ENCODE peak calls at places on chromosomes 11 and 22, in ten cellular contexts. Y is AG08396; N is GM12865; Z is T-cell; F is activated gamma-delta T cell treated with Interleukin-2 at 50 U/mL for 16 hours; V is ACHN; T is skeletal muscle cell; L is naive thymus-derived CD8-positive, alpha-beta T cell; D is mammary epithelial cell; O is NCI-H510A treated with DMSO at 0.1 percent for 48 hours. A is an unnamed sample.

GRCh38 chr11:64181506-64182411 is 4.2 kb upstream of the STIP1 start:
- DNase-seq in T (peak; percentile 80), N (peak; percentile 64), V (peak; percentile 88), D (peak; percentile 66), O (peak; percentile 84), Y (peak; percentile 93), Z (peak; percentile 13), F (peak; percentile 16), L (no peak), A (peak; percentile 93)

GRCh38 chr11:8321876-8322275 is 58.2 kb upstream of the LMO1 start:
- DNase-seq in F (no peak), V (no peak), O (no peak), D (no peak), Y (no peak), T (no peak), N (no peak), Z (no peak), L (no peak), A (no peak)

GRCh38 chr22:47645450-47645914 is 883.0 kb downstream of the TBC1D22A start:
- DNase-seq in D (no peak), Z (no peak), L (no peak), T (no peak), N (no peak), O (no peak), Y (no peak), F (no peak), V (no peak), A (peak; percentile 43)

GRCh38 chr11:114271316-114271715 is 24.9 kb upstream of the NNMT start:
- DNase-seq in L (no peak), T (no peak), N (no peak), V (no peak), D (no peak), Y (no peak), Z (no peak), O (no peak), F (no peak), A (no peak)

GRCh38 chr11:18012906-18013781 is at the start of gene SERGEF:
- DNase-seq in O (peak; percentile 76), F (peak; percentile 92), L (peak; percentile 82), Y (peak; percentile 96), V (peak; percentile 91), T (peak; percentile 36), Z (peak; percentile 90), D (peak; percentile 93), N (peak; percentile 97), A (peak; percentile 87)

GRCh38 chr11:34205326-34206035 is 100.1 kb downstream of the NAT10 start:
- DNase-seq in L (no peak), D (no peak), F (no peak), N (no peak), O (no peak), T (no peak), V (no peak), Y (no peak), Z (no peak), A (peak; percentile 22)

GRCh38 chr11:4191031-4191571 is 96.5 kb downstream of the RRM1 start:
- DNase-seq in N (no peak), D (no peak), V (no peak), O (no peak), T (no peak), L (no peak), Y (no peak), F (no peak), Z (no peak), A (no peak)

GRCh38 chr11:104918113-104918824 is 20.0 kb upstream of the CASP12 start:
- DNase-seq in O (no peak), Y (peak; percentile 39), D (peak; percentile 11), V (peak; percentile 7), L (no peak), Z (no peak), N (no peak), T (peak; percentile 42), F (no peak), A (peak; percentile 86)

GRCh38 chr11:120129570-120129969 is 8.3 kb downstream of the TRIM29 start:
- DNase-seq in L (no peak), F (no peak), T (no peak), O (no peak), N (no peak), D (no peak), V (no peak), Y (no peak), Z (no peak), A (no peak)

GRCh38 chr22:38454361-38455062 is 487 bp downstream of the KCNJ4 start:
- DNase-seq in D (no peak), L (peak; percentile 28), F (peak; percentile 23), V (no peak), T (no peak), Z (no peak), O (no peak), Y (no peak), N (peak; percentile 68), A (no peak)

GRCh38 chr11:119823077-119823476 is 94.1 kb upstream of the NECTIN1 start:
- DNase-seq in Z (no peak), D (no peak), O (no peak), F (no peak), N (no peak), Y (no peak), V (no peak), T (no peak), L (no peak), A (no peak)

GRCh38 chr22:18954941-18955571 is 19.0 kb upstream of the PRODH start:
- DNase-seq in V (no peak), O (no peak), D (no peak), Y (no peak), L (no peak), Z (no peak), F (peak; percentile 2), N (no peak), T (no peak), A (no peak)

GRCh38 chr22:37638351-37639069 is 959 bp upstream of the SH3BP1 start:
- DNase-seq in N (peak; percentile 61), Z (no peak), V (no peak), Y (no peak), D (no peak), F (no peak), T (no peak), L (no peak), O (no peak), A (no peak)

GRCh38 chr11:777288-778255 is at the start of gene GATD1:
- DNase-seq in T (peak; percentile 36), Z (peak; percentile 93), N (peak; percentile 93), L (peak; percentile 88), F (peak; percentile 94), V (peak; percentile 86), O (peak; percentile 72), D (peak; percentile 84), Y (peak; percentile 100), A (peak; percentile 78)

GRCh38 chr22:38230108-38230825 is 28.5 kb downstream of the MAFF start:
- DNase-seq in V (peak; percentile 35), F (peak; percentile 34), Z (peak; percentile 52), N (no peak), Y (no peak), O (no peak), D (no peak), T (no peak), L (peak; percentile 22), A (peak; percentile 47)